ENCODE peak calls at places on chromosome 13, in six cellular contexts. One of them, this sample, is unnamed.

GRCh38 chr13:98598043-98598442 is 21.1 kb upstream of the STK24 start:
- DNase-seq in GM10248: no peak
- DNase-seq in skeletal muscle cell: no peak
- DNase-seq in NCI-H510A: no peak
- DNase-seq in T-helper 22 cell: no peak
- DNase-seq in activated naive CD8-positive, alpha-beta T cell treated with anti-CD3 and anti-CD28 coated beads, Interleukin-2, amount 50 U/mL, for 24 hours: no peak
- DNase-seq in this sample: no peak

GRCh38 chr13:44971656-44972595 is 17.3 kb downstream of the NUFIP1 start:
- DNase-seq in GM10248: peak
- DNase-seq in skeletal muscle cell: no peak
- DNase-seq in NCI-H510A: no peak
- DNase-seq in T-helper 22 cell: no peak
- DNase-seq in activated naive CD8-positive, alpha-beta T cell treated with anti-CD3 and anti-CD28 coated beads, Interleukin-2, amount 50 U/mL, for 24 hours: no peak
- DNase-seq in this sample: no peak

GRCh38 chr13:96089749-96090239 is at the start of gene HS6ST3:
- DNase-seq in GM10248: peak
- DNase-seq in skeletal muscle cell: no peak
- DNase-seq in NCI-H510A: peak
- DNase-seq in T-helper 22 cell: no peak
- DNase-seq in activated naive CD8-positive, alpha-beta T cell treated with anti-CD3 and anti-CD28 coated beads, Interleukin-2, amount 50 U/mL, for 24 hours: no peak
- DNase-seq in this sample: no peak

GRCh38 chr13:95355491-95355890 is 54.2 kb upstream of the ABCC4 start:
- DNase-seq in GM10248: no peak
- DNase-seq in skeletal muscle cell: peak
- DNase-seq in NCI-H510A: no peak
- DNase-seq in T-helper 22 cell: no peak
- DNase-seq in activated naive CD8-positive, alpha-beta T cell treated with anti-CD3 and anti-CD28 coated beads, Interleukin-2, amount 50 U/mL, for 24 hours: no peak
- DNase-seq in this sample: no peak

GRCh38 chr13:89940383-89940782 is 1407.1 kb upstream of the MIR17HG start:
- DNase-seq in GM10248: no peak
- DNase-seq in skeletal muscle cell: no peak
- DNase-seq in NCI-H510A: no peak
- DNase-seq in T-helper 22 cell: no peak
- DNase-seq in activated naive CD8-positive, alpha-beta T cell treated with anti-CD3 and anti-CD28 coated beads, Interleukin-2, amount 50 U/mL, for 24 hours: no peak
- DNase-seq in this sample: no peak

GRCh38 chr13:39876258-39876657 is 220.8 kb downstream of the COG6 start:
- DNase-seq in GM10248: no peak
- DNase-seq in skeletal muscle cell: peak
- DNase-seq in NCI-H510A: no peak
- DNase-seq in T-helper 22 cell: no peak
- DNase-seq in activated naive CD8-positive, alpha-beta T cell treated with anti-CD3 and anti-CD28 coated beads, Interleukin-2, amount 50 U/mL, for 24 hours: no peak
- DNase-seq in this sample: peak

GRCh38 chr13:110173247-110173818 is 133.6 kb downstream of the COL4A1 start:
- DNase-seq in GM10248: no peak
- DNase-seq in skeletal muscle cell: no peak
- DNase-seq in NCI-H510A: no peak
- DNase-seq in T-helper 22 cell: no peak
- DNase-seq in activated naive CD8-positive, alpha-beta T cell treated with anti-CD3 and anti-CD28 coated beads, Interleukin-2, amount 50 U/mL, for 24 hours: no peak
- DNase-seq in this sample: no peak

GRCh38 chr13:63449549-63449948 is 2033.9 kb upstream of the PCDH20 start:
- DNase-seq in GM10248: no peak
- DNase-seq in skeletal muscle cell: no peak
- DNase-seq in NCI-H510A: no peak
- DNase-seq in T-helper 22 cell: no peak
- DNase-seq in activated naive CD8-positive, alpha-beta T cell treated with anti-CD3 and anti-CD28 coated beads, Interleukin-2, amount 50 U/mL, for 24 hours: no peak
- DNase-seq in this sample: no peak

GRCh38 chr13:74061939-74062595 is 72.1 kb downstream of the KLF12 start:
- DNase-seq in GM10248: peak
- DNase-seq in skeletal muscle cell: peak
- DNase-seq in NCI-H510A: no peak
- DNase-seq in T-helper 22 cell: no peak
- DNase-seq in activated naive CD8-positive, alpha-beta T cell treated with anti-CD3 and anti-CD28 coated beads, Interleukin-2, amount 50 U/mL, for 24 hours: no peak
- DNase-seq in this sample: peak

GRCh38 chr13:72537400-72537780 is 190.0 kb downstream of the MZT1 start:
- DNase-seq in GM10248: no peak
- DNase-seq in skeletal muscle cell: no peak
- DNase-seq in NCI-H510A: no peak
- DNase-seq in T-helper 22 cell: no peak
- DNase-seq in activated naive CD8-positive, alpha-beta T cell treated with anti-CD3 and anti-CD28 coated beads, Interleukin-2, amount 50 U/mL, for 24 hours: no peak
- DNase-seq in this sample: no peak

GRCh38 chr13:106103779-106104178 is 431.7 kb downstream of the EFNB2 start:
- DNase-seq in GM10248: no peak
- DNase-seq in skeletal muscle cell: peak
- DNase-seq in NCI-H510A: no peak
- DNase-seq in T-helper 22 cell: no peak
- DNase-seq in activated naive CD8-positive, alpha-beta T cell treated with anti-CD3 and anti-CD28 coated beads, Interleukin-2, amount 50 U/mL, for 24 hours: no peak
- DNase-seq in this sample: peak

GRCh38 chr13:94552095-94552494 is 43.9 kb downstream of the TGDS start:
- DNase-seq in GM10248: no peak
- DNase-seq in skeletal muscle cell: no peak
- DNase-seq in NCI-H510A: no peak
- DNase-seq in T-helper 22 cell: no peak
- DNase-seq in activated naive CD8-positive, alpha-beta T cell treated with anti-CD3 and anti-CD28 coated beads, Interleukin-2, amount 50 U/mL, for 24 hours: no peak
- DNase-seq in this sample: no peak

GRCh38 chr13:39051157-39051556 is 12.9 kb downstream of the NHLRC3 start:
- DNase-seq in GM10248: peak
- DNase-seq in skeletal muscle cell: peak
- DNase-seq in NCI-H510A: no peak
- DNase-seq in T-helper 22 cell: no peak
- DNase-seq in activated naive CD8-positive, alpha-beta T cell treated with anti-CD3 and anti-CD28 coated beads, Interleukin-2, amount 50 U/mL, for 24 hours: no peak
- DNase-seq in this sample: no peak

GRCh38 chr13:44436589-44437337 is 63.1 kb downstream of the SERP2 start:
- DNase-seq in GM10248: peak
- DNase-seq in skeletal muscle cell: peak
- DNase-seq in NCI-H510A: peak
- DNase-seq in T-helper 22 cell: peak
- DNase-seq in activated naive CD8-positive, alpha-beta T cell treated with anti-CD3 and anti-CD28 coated beads, Interleukin-2, amount 50 U/mL, for 24 hours: peak
- DNase-seq in this sample: no peak

GRCh38 chr13:93603043-93603442 is 376.4 kb downstream of the GPC6 start:
- DNase-seq in GM10248: no peak
- DNase-seq in skeletal muscle cell: peak
- DNase-seq in NCI-H510A: no peak
- DNase-seq in T-helper 22 cell: no peak
- DNase-seq in activated naive CD8-positive, alpha-beta T cell treated with anti-CD3 and anti-CD28 coated beads, Interleukin-2, amount 50 U/mL, for 24 hours: no peak
- DNase-seq in this sample: peak

GRCh38 chr13:97028441-97029299 is 34.4 kb upstream of the OXGR1 start:
- DNase-seq in GM10248: peak
- DNase-seq in skeletal muscle cell: no peak
- DNase-seq in NCI-H510A: no peak
- DNase-seq in T-helper 22 cell: no peak
- DNase-seq in activated naive CD8-positive, alpha-beta T cell treated with anti-CD3 and anti-CD28 coated beads, Interleukin-2, amount 50 U/mL, for 24 hours: peak
- DNase-seq in this sample: no peak

GRCh38 chr13:31282741-31283455 is 83.1 kb downstream of the B3GLCT start:
- DNase-seq in GM10248: no peak
- DNase-seq in skeletal muscle cell: no peak
- DNase-seq in NCI-H510A: no peak
- DNase-seq in T-helper 22 cell: no peak
- DNase-seq in activated naive CD8-positive, alpha-beta T cell treated with anti-CD3 and anti-CD28 coated beads, Interleukin-2, amount 50 U/mL, for 24 hours: no peak
- DNase-seq in this sample: no peak

GRCh38 chr13:75904012-75904411 is 267.9 kb downstream of the LMO7 start:
- DNase-seq in GM10248: no peak
- DNase-seq in skeletal muscle cell: no peak
- DNase-seq in NCI-H510A: no peak
- DNase-seq in T-helper 22 cell: no peak
- DNase-seq in activated naive CD8-positive, alpha-beta T cell treated with anti-CD3 and anti-CD28 coated beads, Interleukin-2, amount 50 U/mL, for 24 hours: no peak
- DNase-seq in this sample: no peak

GRCh38 chr13:68009546-68009945 is 779.4 kb upstream of the PCDH9 start:
- DNase-seq in GM10248: no peak
- DNase-seq in skeletal muscle cell: no peak
- DNase-seq in NCI-H510A: no peak
- DNase-seq in T-helper 22 cell: no peak
- DNase-seq in activated naive CD8-positive, alpha-beta T cell treated with anti-CD3 and anti-CD28 coated beads, Interleukin-2, amount 50 U/mL, for 24 hours: no peak
- DNase-seq in this sample: no peak

GRCh38 chr13:46903748-46904147 is 6.9 kb upstream of the HTR2A start:
- DNase-seq in GM10248: no peak
- DNase-seq in skeletal muscle cell: no peak
- DNase-seq in NCI-H510A: no peak
- DNase-seq in T-helper 22 cell: no peak
- DNase-seq in activated naive CD8-positive, alpha-beta T cell treated with anti-CD3 and anti-CD28 coated beads, Interleukin-2, amount 50 U/mL, for 24 hours: no peak
- DNase-seq in this sample: no peak

GRCh38 chr13:44726777-44727176 is 150.6 kb upstream of the TSC22D1 start:
- DNase-seq in GM10248: no peak
- DNase-seq in skeletal muscle cell: no peak
- DNase-seq in NCI-H510A: no peak
- DNase-seq in T-helper 22 cell: no peak
- DNase-seq in activated naive CD8-positive, alpha-beta T cell treated with anti-CD3 and anti-CD28 coated beads, Interleukin-2, amount 50 U/mL, for 24 hours: no peak
- DNase-seq in this sample: no peak

GRCh38 chr13:40579535-40579934 is 86.9 kb downstream of the FOXO1 start:
- DNase-seq in GM10248: no peak
- DNase-seq in skeletal muscle cell: no peak
- DNase-seq in NCI-H510A: no peak
- DNase-seq in T-helper 22 cell: no peak
- DNase-seq in activated naive CD8-positive, alpha-beta T cell treated with anti-CD3 and anti-CD28 coated beads, Interleukin-2, amount 50 U/mL, for 24 hours: no peak
- DNase-seq in this sample: no peak

GRCh38 chr13:107866007-107866665 is 349.2 kb downstream of the LIG4 start:
- DNase-seq in GM10248: no peak
- DNase-seq in skeletal muscle cell: no peak
- DNase-seq in NCI-H510A: peak
- DNase-seq in T-helper 22 cell: no peak
- DNase-seq in activated naive CD8-positive, alpha-beta T cell treated with anti-CD3 and anti-CD28 coated beads, Interleukin-2, amount 50 U/mL, for 24 hours: no peak
- DNase-seq in this sample: no peak

GRCh38 chr13:43095771-43096719 is 72.7 kb downstream of the DNAJC15 start:
- DNase-seq in GM10248: no peak
- DNase-seq in skeletal muscle cell: no peak
- DNase-seq in NCI-H510A: no peak
- DNase-seq in T-helper 22 cell: no peak
- DNase-seq in activated naive CD8-positive, alpha-beta T cell treated with anti-CD3 and anti-CD28 coated beads, Interleukin-2, amount 50 U/mL, for 24 hours: no peak
- DNase-seq in this sample: no peak

GRCh38 chr13:108561152-108561551 is 68.3 kb upstream of the MYO16 start:
- DNase-seq in GM10248: no peak
- DNase-seq in skeletal muscle cell: no peak
- DNase-seq in NCI-H510A: peak
- DNase-seq in T-helper 22 cell: no peak
- DNase-seq in activated naive CD8-positive, alpha-beta T cell treated with anti-CD3 and anti-CD28 coated beads, Interleukin-2, amount 50 U/mL, for 24 hours: no peak
- DNase-seq in this sample: no peak

GRCh38 chr13:113734826-113735125 is 24.2 kb upstream of the TMEM255B start:
- DNase-seq in GM10248: no peak
- DNase-seq in skeletal muscle cell: no peak
- DNase-seq in NCI-H510A: no peak
- DNase-seq in T-helper 22 cell: no peak
- DNase-seq in activated naive CD8-positive, alpha-beta T cell treated with anti-CD3 and anti-CD28 coated beads, Interleukin-2, amount 50 U/mL, for 24 hours: no peak
- DNase-seq in this sample: no peak

GRCh38 chr13:112699318-112699918 is 9.6 kb downstream of the ATP11A start:
- DNase-seq in GM10248: no peak
- DNase-seq in skeletal muscle cell: no peak
- DNase-seq in NCI-H510A: no peak
- DNase-seq in T-helper 22 cell: no peak
- DNase-seq in activated naive CD8-positive, alpha-beta T cell treated with anti-CD3 and anti-CD28 coated beads, Interleukin-2, amount 50 U/mL, for 24 hours: no peak
- DNase-seq in this sample: no peak

GRCh38 chr13:23969672-23970071 is 72.4 kb upstream of the C1QTNF9B start:
- DNase-seq in GM10248: no peak
- DNase-seq in skeletal muscle cell: no peak
- DNase-seq in NCI-H510A: no peak
- DNase-seq in T-helper 22 cell: no peak
- DNase-seq in activated naive CD8-positive, alpha-beta T cell treated with anti-CD3 and anti-CD28 coated beads, Interleukin-2, amount 50 U/mL, for 24 hours: no peak
- DNase-seq in this sample: no peak

GRCh38 chr13:88908896-88909535 is 1237.8 kb downstream of the SLITRK5 start:
- DNase-seq in GM10248: no peak
- DNase-seq in skeletal muscle cell: no peak
- DNase-seq in NCI-H510A: no peak
- DNase-seq in T-helper 22 cell: no peak
- DNase-seq in activated naive CD8-positive, alpha-beta T cell treated with anti-CD3 and anti-CD28 coated beads, Interleukin-2, amount 50 U/mL, for 24 hours: no peak
- DNase-seq in this sample: no peak

GRCh38 chr13:25939961-25940687 is 111.7 kb downstream of the SHISA2 start:
- DNase-seq in GM10248: no peak
- DNase-seq in skeletal muscle cell: no peak
- DNase-seq in NCI-H510A: no peak
- DNase-seq in T-helper 22 cell: no peak
- DNase-seq in activated naive CD8-positive, alpha-beta T cell treated with anti-CD3 and anti-CD28 coated beads, Interleukin-2, amount 50 U/mL, for 24 hours: no peak
- DNase-seq in this sample: no peak